ENCODE peak calls at places on chromosomes 1 and 21, in ten cellular contexts. T is LNCaP clone FGC; U is stimulated activated CD8-positive, alpha-beta memory T cell treated with anti-CD3 and anti-CD28 coated beads, Interleukin-15, amount 100 ng/mL, for 1 hour; O is A172; A is GM04504; V is stimulated activated CD4-positive, alpha-beta T cell treated with anti-CD3 and anti-CD28 coated beads, Interleukin-2, amount 100 ng/mL, for 24 hours; P is AG04450; Q is cardiac fibroblast; J is hepatic stellate cell; F is activated CD8-positive, alpha-beta memory T cell treated with anti-CD3 and anti-CD28 coated beads, Interleukin-2, amount 50 U/mL, for 48 hours. R is an unnamed sample.

GRCh38 chr1:206421616-206422355 is 48.5 kb upstream of the IKBKE start:
- DNase-seq in F (no peak), J (no peak), T (no peak), O (no peak), Q (no peak), P (no peak), A (no peak), U (no peak), V (no peak), R (no peak)

GRCh38 chr1:105544475-105544874 is 1512.0 kb upstream of the PRMT6 start:
- DNase-seq in P (no peak), A (no peak), V (no peak), F (no peak), T (no peak), Q (peak), U (no peak), O (peak), J (no peak), R (no peak)

GRCh38 chr1:8438449-8438848 is 120.5 kb downstream of the SLC45A1 start:
- DNase-seq in Q (peak), F (no peak), U (no peak), A (no peak), O (no peak), P (no peak), T (no peak), J (no peak), V (no peak), R (no peak)

GRCh38 chr1:205976036-205976435 is 27.2 kb downstream of the RAB7B start:
- DNase-seq in O (no peak), V (no peak), P (no peak), U (no peak), A (no peak), T (no peak), F (no peak), Q (no peak), J (no peak), R (no peak)

GRCh38 chr21:37276377-37276776 is 9.2 kb upstream of the VPS26C start:
- DNase-seq in O (no peak), F (no peak), J (no peak), T (no peak), V (no peak), Q (no peak), U (no peak), P (no peak), A (no peak), R (no peak)

GRCh38 chr1:227273557-227273956 is 44.7 kb downstream of the CDC42BPA start:
- DNase-seq in U (no peak), T (no peak), F (no peak), P (no peak), J (no peak), A (no peak), V (no peak), O (peak), Q (peak), R (no peak)

GRCh38 chr1:214660900-214661299 is 57.9 kb downstream of the CENPF start:
- DNase-seq in Q (peak), T (no peak), J (peak), A (peak), F (no peak), P (peak), V (no peak), O (no peak), U (no peak), R (no peak)

GRCh38 chr1:75615664-75616435 is 4.9 kb upstream of the SLC44A5 start:
- DNase-seq in F (peak), V (peak), P (no peak), T (no peak), Q (peak), U (no peak), O (peak), J (peak), A (no peak), R (no peak)

GRCh38 chr1:225260319-225260718 is 167.5 kb downstream of the LBR start:
- DNase-seq in Q (no peak), V (no peak), O (no peak), T (no peak), U (no peak), F (no peak), P (no peak), J (no peak), A (no peak), R (no peak)

GRCh38 chr1:25658791-25659431 is 42.3 kb downstream of the MAN1C1 start:
- DNase-seq in V (no peak), J (no peak), P (no peak), T (peak), U (no peak), Q (peak), A (no peak), O (no peak), F (peak), R (no peak)

GRCh38 chr1:233238884-233239432 is 56.6 kb downstream of the PCNX2 start:
- DNase-seq in O (no peak), V (no peak), J (no peak), P (no peak), Q (peak), F (no peak), T (no peak), U (no peak), A (no peak), R (no peak)

GRCh38 chr1:168437821-168438220 is 106.0 kb downstream of the XCL2 start:
- DNase-seq in P (no peak), O (no peak), F (no peak), U (no peak), A (no peak), T (no peak), V (no peak), Q (no peak), J (no peak), R (no peak)

GRCh38 chr1:31396633-31397351 is 16.2 kb upstream of the SERINC2 start:
- DNase-seq in P (peak), O (peak), F (no peak), V (no peak), U (no peak), J (peak), Q (peak), A (peak), T (no peak), R (no peak)

GRCh38 chr1:172727956-172728603 is 69.2 kb downstream of the FASLG start:
- DNase-seq in P (no peak), Q (peak), T (no peak), F (no peak), A (no peak), O (peak), J (no peak), V (peak), U (no peak), R (no peak)

GRCh38 chr1:41382531-41383090 is 21.4 kb downstream of the FOXO6 start:
- DNase-seq in F (no peak), U (no peak), A (no peak), V (no peak), T (no peak), P (no peak), O (no peak), J (peak), Q (peak), R (no peak)

GRCh38 chr1:113917400-113918082 is 11.6 kb upstream of the HIPK1 start:
- DNase-seq in F (no peak), O (no peak), V (no peak), Q (no peak), J (no peak), T (no peak), A (no peak), P (no peak), U (no peak), R (no peak)

GRCh38 chr1:167503626-167504458 is 14.5 kb downstream of the CD247 start:
- DNase-seq in A (no peak), U (no peak), F (peak), Q (no peak), P (no peak), V (no peak), T (no peak), J (no peak), O (no peak), R (no peak)

GRCh38 chr1:230611128-230611914 is 31.0 kb upstream of the COG2 start:
- DNase-seq in V (no peak), Q (no peak), T (no peak), P (no peak), J (no peak), U (no peak), F (no peak), A (no peak), O (no peak), R (no peak)